ENCODE peak calls at places on chromosome 10, in six cellular contexts. Q is RWPE1, C is heart right ventricle, M is ascending aorta, E is endothelial cell of umbilical vein, B is psoas muscle. A is an unnamed sample.

GRCh38 chr10:75226656-75227055 is 9.1 kb downstream of the COMTD1 start:
- DNase-seq in Q (no peak), C (no peak), M (peak; percentile 58), E (no peak), B (no peak), A (no peak)

GRCh38 chr10:23100331-23101030 is 5.1 kb downstream of the MSRB2 start:
- DNase-seq in Q (no peak), C (no peak), M (no peak), E (no peak), B (no peak), A (no peak)

GRCh38 chr10:95837783-95838182 is 70.0 kb upstream of the CC2D2B start:
- DNase-seq in Q (no peak), C (peak; percentile 9), M (no peak), E (no peak), B (no peak), A (no peak)

GRCh38 chr10:86167762-86168128 is 198.8 kb downstream of the GRID1 start:
- DNase-seq in Q (no peak), C (no peak), M (peak; percentile 53), E (no peak), B (no peak), A (no peak)

GRCh38 chr10:87619705-87620104 is 40.0 kb upstream of the PAPSS2 start:
- DNase-seq in Q (no peak), C (no peak), M (no peak), E (no peak), B (no peak), A (no peak)

GRCh38 chr10:127989481-127989964 is 82.6 kb downstream of the PTPRE start:
- DNase-seq in Q (no peak), C (no peak), M (peak; percentile 48), E (peak; percentile 97), B (no peak), A (no peak)

GRCh38 chr10:50508315-50509051 is 115.3 kb downstream of the SGMS1 start:
- DNase-seq in Q (no peak), C (no peak), M (no peak), E (no peak), B (no peak), A (no peak)

GRCh38 chr10:14329609-14330246 is 996 bp downstream of the FRMD4A start:
- DNase-seq in Q (no peak), C (no peak), M (no peak), E (no peak), B (no peak), A (no peak)

GRCh38 chr10:113704637-113705343 is 25.1 kb downstream of the CASP7 start:
- DNase-seq in Q (peak; percentile 38), C (no peak), M (no peak), E (peak; percentile 50), B (no peak), A (no peak)

GRCh38 chr10:34280599-34281374 is 534.3 kb downstream of the PARD3 start:
- DNase-seq in Q (peak; percentile 74), C (peak; percentile 12), M (peak; percentile 77), E (peak; percentile 93), B (peak; percentile 39), A (no peak)

GRCh38 chr10:51832652-51833383 is 133.4 kb upstream of the CSTF2T start:
- DNase-seq in Q (peak; percentile 57), C (no peak), M (peak; percentile 72), E (peak; percentile 57), B (no peak), A (peak; percentile 21)

GRCh38 chr10:103980246-103980906 is 13.4 kb downstream of the SLK start:
- DNase-seq in Q (no peak), C (no peak), M (no peak), E (peak; percentile 48), B (no peak), A (no peak)

GRCh38 chr10:22976535-22976934 is 48.7 kb downstream of the ARMC3 start:
- DNase-seq in Q (no peak), C (no peak), M (no peak), E (no peak), B (no peak), A (no peak)

GRCh38 chr10:112843623-112844022 is 106.4 kb upstream of the TCF7L2 start:
- DNase-seq in Q (no peak), C (no peak), M (no peak), E (no peak), B (no peak), A (no peak)

GRCh38 chr10:5811387-5811821 is 1.8 kb downstream of the GDI2 start:
- DNase-seq in Q (peak; percentile 35), C (no peak), M (no peak), E (peak; percentile 50), B (no peak), A (no peak)

GRCh38 chr10:14658331-14659122 is 116.2 kb downstream of the FAM107B start:
- DNase-seq in Q (peak; percentile 79), C (no peak), M (no peak), E (no peak), B (no peak), A (no peak)

GRCh38 chr10:114027951-114028350 is 15.7 kb upstream of the ADRB1 start:
- DNase-seq in Q (no peak), C (no peak), M (no peak), E (no peak), B (no peak), A (no peak)

GRCh38 chr10:63421591-63421990 is 44.2 kb downstream of the JMJD1C start:
- DNase-seq in Q (no peak), C (no peak), M (no peak), E (no peak), B (no peak), A (no peak)

GRCh38 chr10:99709480-99710229 is 22.3 kb downstream of the COX15 start:
- DNase-seq in Q (no peak), C (no peak), M (no peak), E (no peak), B (no peak), A (no peak)

GRCh38 chr10:22986771-22987542 is 59.1 kb downstream of the ARMC3 start:
- DNase-seq in Q (peak; percentile 9), C (no peak), M (no peak), E (peak; percentile 55), B (no peak), A (no peak)

GRCh38 chr10:132328738-132329137 is 3.3 kb upstream of the LRRC27 start:
- DNase-seq in Q (no peak), C (peak; percentile 33), M (no peak), E (no peak), B (no peak), A (no peak)
- H3K27ac ChIP-seq in Q (peak overlapping the region; percentile 50), C (no peak overlapping the region), M (peak overlapping the region; percentile 55), E (no peak overlapping the region), B (peak overlapping the region; percentile 82), A (no peak overlapping the region)

GRCh38 chr10:91598211-91598981 is 34.5 kb downstream of the PPP1R3C start:
- DNase-seq in Q (peak; percentile 93), C (no peak), M (no peak), E (peak; percentile 29), B (no peak), A (no peak)

GRCh38 chr10:91597397-91597881 is 35.4 kb downstream of the PPP1R3C start:
- DNase-seq in Q (peak; percentile 41), C (no peak), M (no peak), E (no peak), B (no peak), A (no peak)

GRCh38 chr10:91601212-91601611 is 31.7 kb downstream of the PPP1R3C start:
- DNase-seq in Q (no peak), C (no peak), M (no peak), E (no peak), B (no peak), A (no peak)

GRCh38 chr10:91593366-91593765 is 39.5 kb downstream of the PPP1R3C start:
- DNase-seq in Q (no peak), C (no peak), M (no peak), E (no peak), B (no peak), A (no peak)

DNA sequence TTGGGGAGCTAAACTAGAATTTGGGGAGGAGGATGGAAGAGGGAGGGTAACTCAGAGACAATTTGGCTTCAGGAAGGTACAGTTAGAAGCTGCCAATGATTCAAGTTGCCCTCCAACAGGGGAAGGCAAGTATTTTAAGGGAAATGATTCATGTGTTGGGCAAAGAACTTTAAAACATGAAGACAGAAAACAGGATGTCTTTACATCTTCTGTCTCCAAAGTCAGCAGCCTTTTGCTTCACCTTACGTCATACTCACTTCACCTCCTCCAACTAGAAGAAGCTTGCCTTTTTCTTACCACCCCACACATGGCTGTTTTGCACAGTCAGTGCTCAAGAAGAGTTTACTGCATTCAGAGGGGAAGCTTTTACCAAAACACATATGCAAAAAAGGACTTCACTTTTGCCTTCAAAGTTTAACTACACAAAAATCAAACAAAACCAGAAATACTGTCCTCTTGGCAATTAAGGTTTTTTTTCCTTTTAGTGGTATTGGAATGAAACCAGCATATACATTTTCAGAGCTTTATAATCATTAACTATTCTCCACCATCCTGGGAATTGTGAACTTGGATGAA is 36.0 kb downstream of the PPP1R3C start:
- DNase-seq in Q (peak; percentile 34), C (no peak), M (no peak), E (peak; percentile 88), B (no peak), A (no peak)
- H3K27ac ChIP-seq in Q (peak overlapping the region; percentile 95), C (peak overlapping the region; percentile 33), M (peak overlapping the region; percentile 90), E (peak overlapping the region; percentile 74), B (peak overlapping the region; percentile 95), A (peak overlapping the region; percentile 72)

GRCh38 chr10:110756886-110757285 is 112.8 kb downstream of the RBM20 start:
- DNase-seq in Q (no peak), C (no peak), M (no peak), E (peak; percentile 47), B (no peak), A (no peak)

GRCh38 chr10:110753462-110753861 is 109.3 kb downstream of the RBM20 start:
- DNase-seq in Q (no peak), C (no peak), M (no peak), E (no peak), B (no peak), A (no peak)

GRCh38 chr10:110751845-110752244 is 107.7 kb downstream of the RBM20 start:
- DNase-seq in Q (no peak), C (no peak), M (no peak), E (no peak), B (no peak), A (no peak)

GRCh38 chr10:110755781-110756180 is 111.6 kb downstream of the RBM20 start:
- DNase-seq in Q (no peak), C (no peak), M (no peak), E (no peak), B (no peak), A (no peak)

GRCh38 chr10:110754375-110755120 is 110.4 kb downstream of the RBM20 start:
- DNase-seq in Q (no peak), C (no peak), M (no peak), E (no peak), B (no peak), A (no peak)
- H3K27ac ChIP-seq in Q (no peak overlapping the region), C (peak overlapping the region; percentile 70), M (no peak overlapping the region), E (no peak overlapping the region), B (peak overlapping the region; percentile 71), A (no peak overlapping the region)

GRCh38 chr10:1186693-1186990 is 130.5 kb downstream of the WDR37 start:
- DNase-seq in Q (no peak), C (no peak), M (no peak), E (no peak), B (no peak), A (no peak)

GRCh38 chr10:1185911-1186692 is 129.9 kb downstream of the WDR37 start:
- DNase-seq in Q (no peak), C (no peak), M (no peak), E (no peak), B (no peak), A (no peak)

GRCh38 chr10:1183746-1184145 is 127.6 kb downstream of the WDR37 start:
- DNase-seq in Q (no peak), C (no peak), M (no peak), E (no peak), B (no peak), A (no peak)

GRCh38 chr10:1183033-1183396 is 126.8 kb downstream of the WDR37 start:
- DNase-seq in Q (no peak), C (no peak), M (no peak), E (no peak), B (no peak), A (no peak)

GRCh38 chr10:1184541-1185415 is 128.6 kb downstream of the WDR37 start:
- DNase-seq in Q (no peak), C (no peak), M (no peak), E (no peak), B (no peak), A (no peak)
- H3K27ac ChIP-seq in Q (no peak overlapping the region), C (no peak overlapping the region), M (no peak overlapping the region), E (no peak overlapping the region), B (no peak overlapping the region), A (no peak overlapping the region)